ENCODE peak calls at places on chromosomes 13 and 19, in six cellular contexts. One of them, this sample, is unnamed.

GRCh38 chr13:74930402-74931165 is 551.4 kb downstream of the TBC1D4 start:
- DNase-seq in G401: no peak
- DNase-seq in stimulated activated CD4-positive, alpha-beta T cell treated with anti-CD3 and anti-CD28 coated beads, Interleukin-1b, Interleukin-23, amount 100 ng/mL, for 1 hour: no peak
- DNase-seq in non-pigmented ciliary epithelial cell: peak; percentile 20
- DNase-seq in GM12892: no peak
- DNase-seq in C1 segment of cervical spinal cord: no peak
- DNase-seq in this sample: no peak

GRCh38 chr19:45076029-45076850 is at the start of gene ZNF296:
- DNase-seq in G401: peak; percentile 88
- DNase-seq in stimulated activated CD4-positive, alpha-beta T cell treated with anti-CD3 and anti-CD28 coated beads, Interleukin-1b, Interleukin-23, amount 100 ng/mL, for 1 hour: no peak
- DNase-seq in non-pigmented ciliary epithelial cell: no peak
- DNase-seq in GM12892: peak; percentile 86
- DNase-seq in C1 segment of cervical spinal cord: peak; percentile 74
- DNase-seq in this sample: peak; percentile 94

GRCh38 chr19:7415163-7415856 is 66.6 kb downstream of the ARHGEF18 start:
- DNase-seq in G401: no peak
- DNase-seq in stimulated activated CD4-positive, alpha-beta T cell treated with anti-CD3 and anti-CD28 coated beads, Interleukin-1b, Interleukin-23, amount 100 ng/mL, for 1 hour: no peak
- DNase-seq in non-pigmented ciliary epithelial cell: no peak
- DNase-seq in GM12892: no peak
- DNase-seq in C1 segment of cervical spinal cord: no peak
- DNase-seq in this sample: no peak

GRCh38 chr19:18379803-18380747 is 5.9 kb upstream of the GDF15 start:
- DNase-seq in G401: no peak
- DNase-seq in stimulated activated CD4-positive, alpha-beta T cell treated with anti-CD3 and anti-CD28 coated beads, Interleukin-1b, Interleukin-23, amount 100 ng/mL, for 1 hour: no peak
- DNase-seq in non-pigmented ciliary epithelial cell: no peak
- DNase-seq in GM12892: no peak
- DNase-seq in C1 segment of cervical spinal cord: no peak
- DNase-seq in this sample: peak; percentile 90

GRCh38 chr19:47497073-47497766 is 13.2 kb upstream of the KPTN start:
- DNase-seq in G401: peak; percentile 56
- DNase-seq in stimulated activated CD4-positive, alpha-beta T cell treated with anti-CD3 and anti-CD28 coated beads, Interleukin-1b, Interleukin-23, amount 100 ng/mL, for 1 hour: no peak
- DNase-seq in non-pigmented ciliary epithelial cell: no peak
- DNase-seq in GM12892: no peak
- DNase-seq in C1 segment of cervical spinal cord: peak; percentile 72
- DNase-seq in this sample: no peak

GRCh38 chr19:4866595-4867424 is 657 bp downstream of the PLIN3 start:
- DNase-seq in G401: no peak
- DNase-seq in stimulated activated CD4-positive, alpha-beta T cell treated with anti-CD3 and anti-CD28 coated beads, Interleukin-1b, Interleukin-23, amount 100 ng/mL, for 1 hour: no peak
- DNase-seq in non-pigmented ciliary epithelial cell: no peak
- DNase-seq in GM12892: peak; percentile 41
- DNase-seq in C1 segment of cervical spinal cord: no peak
- DNase-seq in this sample: peak; percentile 46

GRCh38 chr13:100436099-100436498 is 152.5 kb downstream of the GGACT start:
- DNase-seq in G401: no peak
- DNase-seq in stimulated activated CD4-positive, alpha-beta T cell treated with anti-CD3 and anti-CD28 coated beads, Interleukin-1b, Interleukin-23, amount 100 ng/mL, for 1 hour: no peak
- DNase-seq in non-pigmented ciliary epithelial cell: no peak
- DNase-seq in GM12892: no peak
- DNase-seq in C1 segment of cervical spinal cord: no peak
- DNase-seq in this sample: no peak

GRCh38 chr13:43261018-43261417 is 237.6 kb downstream of the DNAJC15 start:
- DNase-seq in G401: no peak
- DNase-seq in stimulated activated CD4-positive, alpha-beta T cell treated with anti-CD3 and anti-CD28 coated beads, Interleukin-1b, Interleukin-23, amount 100 ng/mL, for 1 hour: no peak
- DNase-seq in non-pigmented ciliary epithelial cell: peak; percentile 17
- DNase-seq in GM12892: no peak
- DNase-seq in C1 segment of cervical spinal cord: no peak
- DNase-seq in this sample: no peak

GRCh38 chr13:36918246-36919060 is 1.6 kb downstream of the SMAD9 start:
- DNase-seq in G401: no peak
- DNase-seq in stimulated activated CD4-positive, alpha-beta T cell treated with anti-CD3 and anti-CD28 coated beads, Interleukin-1b, Interleukin-23, amount 100 ng/mL, for 1 hour: no peak
- DNase-seq in non-pigmented ciliary epithelial cell: no peak
- DNase-seq in GM12892: no peak
- DNase-seq in C1 segment of cervical spinal cord: no peak
- DNase-seq in this sample: no peak

GRCh38 chr19:3530389-3530788 is 8.6 kb upstream of the TEKTIP1 start:
- DNase-seq in G401: no peak
- DNase-seq in stimulated activated CD4-positive, alpha-beta T cell treated with anti-CD3 and anti-CD28 coated beads, Interleukin-1b, Interleukin-23, amount 100 ng/mL, for 1 hour: no peak
- DNase-seq in non-pigmented ciliary epithelial cell: no peak
- DNase-seq in GM12892: no peak
- DNase-seq in C1 segment of cervical spinal cord: no peak
- DNase-seq in this sample: no peak

GRCh38 chr19:57566396-57567256 is 7.0 kb upstream of the ZNF550 start:
- DNase-seq in G401: no peak
- DNase-seq in stimulated activated CD4-positive, alpha-beta T cell treated with anti-CD3 and anti-CD28 coated beads, Interleukin-1b, Interleukin-23, amount 100 ng/mL, for 1 hour: no peak
- DNase-seq in non-pigmented ciliary epithelial cell: no peak
- DNase-seq in GM12892: no peak
- DNase-seq in C1 segment of cervical spinal cord: no peak
- DNase-seq in this sample: no peak

GRCh38 chr13:27482996-27483395 is 32.6 kb upstream of the MTIF3 start:
- DNase-seq in G401: no peak
- DNase-seq in stimulated activated CD4-positive, alpha-beta T cell treated with anti-CD3 and anti-CD28 coated beads, Interleukin-1b, Interleukin-23, amount 100 ng/mL, for 1 hour: no peak
- DNase-seq in non-pigmented ciliary epithelial cell: no peak
- DNase-seq in GM12892: peak; percentile 22
- DNase-seq in C1 segment of cervical spinal cord: no peak
- DNase-seq in this sample: no peak

GRCh38 chr13:98576215-98576945 is 527 bp downstream of the STK24 start:
- DNase-seq in G401: peak; percentile 38
- DNase-seq in stimulated activated CD4-positive, alpha-beta T cell treated with anti-CD3 and anti-CD28 coated beads, Interleukin-1b, Interleukin-23, amount 100 ng/mL, for 1 hour: no peak
- DNase-seq in non-pigmented ciliary epithelial cell: no peak
- DNase-seq in GM12892: no peak
- DNase-seq in C1 segment of cervical spinal cord: peak; percentile 30
- DNase-seq in this sample: no peak